ENCODE peak calls at places on chromosomes 13 and 19, in six cellular contexts. T, V, N, I, H and B are unnamed samples.

GRCh38 chr19:6109947-6110346 is 353 bp downstream of the RFX2 start:
- DNase-seq in T (no peak), V (no peak), N (no peak), I (no peak), H (no peak), B (peak; percentile 45)

GRCh38 chr19:37519890-37520289 is 13.2 kb downstream of the ZNF793 start:
- DNase-seq in T (peak; percentile 3), V (no peak), N (no peak), I (no peak), H (no peak), B (no peak)

GRCh38 chr19:17834350-17835181 is 13.2 kb downstream of the JAK3 start:
- DNase-seq in T (no peak), V (peak; percentile 58), N (no peak), I (no peak), H (no peak), B (peak; percentile 7)

GRCh38 chr13:85486663-85487062 is 312.6 kb downstream of the SLITRK6 start:
- DNase-seq in T (no peak), V (no peak), N (no peak), I (no peak), H (no peak), B (no peak)

GRCh38 chr13:28129911-28130693 is 8.2 kb upstream of the PAN3 start:
- DNase-seq in T (no peak), V (no peak), N (no peak), I (no peak), H (no peak), B (no peak)

GRCh38 chr13:75329097-75329496 is 152.9 kb downstream of the TBC1D4 start:
- DNase-seq in T (no peak), V (no peak), N (no peak), I (no peak), H (no peak), B (no peak)

GRCh38 chr19:45670670-45671453 is 2.8 kb downstream of the GIPR start:
- DNase-seq in T (peak; percentile 71), V (peak; percentile 92), N (peak; percentile 99), I (no peak), H (peak; percentile 93), B (peak; percentile 77)

GRCh38 chr13:46181799-46182490 is at the start of gene LCP1:
- DNase-seq in T (peak; percentile 83), V (no peak), N (no peak), I (peak; percentile 91), H (no peak), B (no peak)

GRCh38 chr19:2775556-2776430 is 7.3 kb downstream of the SGTA start:
- DNase-seq in T (no peak), V (no peak), N (no peak), I (no peak), H (no peak), B (peak; percentile 35)

GRCh38 chr19:55253842-55254624 is 4.8 kb downstream of the PPP6R1 start:
- DNase-seq in T (no peak), V (no peak), N (no peak), I (peak; percentile 87), H (no peak), B (no peak)
- H3K9ac ChIP-seq in T (no peak overlapping the region), V (no peak overlapping the region), N (no peak overlapping the region), I (peak overlapping the region; percentile 80), H (no peak overlapping the region), B (no peak overlapping the region)

GRCh38 chr19:49533551-49534488 is 6.0 kb downstream of the RCN3 start:
- DNase-seq in T (peak; percentile 68), V (peak; percentile 84), N (peak; percentile 93), I (peak; percentile 73), H (no peak), B (peak; percentile 78)

GRCh38 chr19:49530708-49531107 is 2.9 kb downstream of the RCN3 start:
- DNase-seq in T (no peak), V (no peak), N (no peak), I (no peak), H (no peak), B (no peak)

GRCh38 chr19:49524812-49525455 is 2.9 kb upstream of the RCN3 start:
- DNase-seq in T (no peak), V (no peak), N (no peak), I (no peak), H (no peak), B (no peak)

GRCh38 chr19:49528211-49528771 is 488 bp downstream of the RCN3 start:
- DNase-seq in T (no peak), V (no peak), N (no peak), I (no peak), H (no peak), B (peak; percentile 91)
- TF ChIP-seq EZH2phosphoT487 in T (no peak), V (no peak), N (no peak), I (no peak), H (no peak), B (no peak)

DNA sequence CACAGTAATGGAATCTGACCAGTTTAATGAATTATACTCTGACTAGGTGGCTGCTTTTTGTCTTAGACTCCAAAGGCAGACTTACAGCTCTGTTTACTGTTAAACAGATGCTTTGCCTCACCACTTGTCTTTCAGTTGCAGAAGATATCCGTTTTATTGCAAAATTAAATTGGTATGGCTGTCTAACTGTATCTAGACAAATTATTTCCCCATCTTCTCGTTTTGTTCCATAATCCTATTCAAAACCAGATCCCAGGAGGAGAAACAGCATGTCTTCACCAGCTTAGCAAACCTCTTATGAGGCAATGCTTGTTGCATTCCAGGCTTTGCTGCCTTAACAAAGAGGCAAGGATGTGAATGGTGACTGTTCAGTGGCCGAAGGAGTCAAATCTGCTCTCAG is 215.6 kb downstream of the TDRD3 start:
- DNase-seq in T (no peak), V (peak; percentile 32), N (no peak), I (no peak), H (no peak), B (no peak)
- H3K9ac ChIP-seq in T (no peak overlapping the region), V (no peak overlapping the region), N (no peak overlapping the region), I (no peak overlapping the region), H (no peak overlapping the region), B (no peak overlapping the region)

DNA sequence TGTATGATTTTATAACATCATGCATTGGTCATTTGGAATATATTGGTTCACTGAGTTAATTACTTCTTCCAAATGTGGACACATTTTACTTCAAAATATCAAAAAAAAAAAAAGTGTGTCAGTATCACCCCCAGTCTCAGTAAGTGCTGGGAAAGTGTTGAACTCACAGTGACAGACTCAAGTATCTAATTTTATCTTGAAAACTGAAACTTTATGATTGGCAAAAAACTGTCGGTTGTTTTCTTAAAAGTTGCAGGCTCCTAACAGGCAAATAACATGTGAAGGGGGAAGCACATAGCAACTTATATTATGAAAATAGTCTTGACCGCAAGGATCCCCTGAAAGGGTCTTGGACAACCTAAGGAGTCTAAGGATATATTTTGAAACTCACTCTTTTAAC is 33.5 kb upstream of the TPP2 start:
- DNase-seq in T (no peak), V (no peak), N (no peak), I (peak; percentile 73), H (no peak), B (no peak)
- TF ChIP-seq EZH2phosphoT487 in T (no peak), V (no peak), N (no peak), I (no peak), H (no peak), B (no peak)

DNA sequence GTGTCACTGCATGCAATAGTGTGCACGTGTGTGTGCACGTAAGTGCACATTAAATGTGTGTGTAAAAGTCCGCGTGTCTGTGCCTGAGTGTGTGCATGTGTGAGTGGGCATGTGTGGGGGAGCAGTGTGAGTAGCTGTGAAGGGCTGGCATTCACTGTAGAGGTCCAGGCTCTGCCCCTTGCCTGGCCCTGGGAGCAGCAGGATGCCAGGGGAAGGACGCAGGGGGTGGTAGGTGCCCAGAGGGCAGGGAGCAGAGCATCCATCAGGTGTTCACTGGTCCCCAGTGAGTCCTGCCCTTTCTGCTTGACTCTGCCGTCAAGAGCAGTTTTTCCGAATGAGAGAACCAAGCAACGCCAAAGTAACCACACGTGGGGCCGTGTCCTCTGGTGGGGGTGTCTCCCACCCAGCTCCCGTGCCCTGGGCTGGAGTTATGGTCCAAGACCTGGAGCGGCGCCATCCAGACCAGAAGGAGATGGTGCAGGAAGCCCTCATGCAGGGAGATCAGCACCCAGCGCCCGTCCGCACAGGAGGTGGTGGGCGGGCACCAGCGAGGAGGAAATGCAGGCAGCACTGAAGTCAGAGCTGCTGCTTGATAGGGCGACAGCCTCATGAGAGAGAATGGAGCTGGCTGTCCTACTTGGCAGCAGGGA is 68.5 kb downstream of the TEX29 start:
- DNase-seq in T (no peak), V (no peak), N (no peak), I (no peak), H (no peak), B (no peak)
- H3K9ac ChIP-seq in T (no peak overlapping the region), V (no peak overlapping the region), N (no peak overlapping the region), I (no peak overlapping the region), H (no peak overlapping the region), B (no peak overlapping the region)

GRCh38 chr19:30694156-30694555 is 322.0 kb downstream of the ZNF536 start:
- DNase-seq in T (no peak), V (no peak), N (no peak), I (no peak), H (no peak), B (no peak)

GRCh38 chr19:30691767-30692516 is 319.8 kb downstream of the ZNF536 start:
- DNase-seq in T (no peak), V (no peak), N (peak; percentile 66), I (no peak), H (no peak), B (no peak)

GRCh38 chr19:30690935-30691505 is 318.8 kb downstream of the ZNF536 start:
- DNase-seq in T (no peak), V (peak; percentile 25), N (peak; percentile 44), I (no peak), H (no peak), B (no peak)

GRCh38 chr19:30693179-30693578 is 321.0 kb downstream of the ZNF536 start:
- DNase-seq in T (no peak), V (no peak), N (peak; percentile 59), I (no peak), H (no peak), B (no peak)

DNA sequence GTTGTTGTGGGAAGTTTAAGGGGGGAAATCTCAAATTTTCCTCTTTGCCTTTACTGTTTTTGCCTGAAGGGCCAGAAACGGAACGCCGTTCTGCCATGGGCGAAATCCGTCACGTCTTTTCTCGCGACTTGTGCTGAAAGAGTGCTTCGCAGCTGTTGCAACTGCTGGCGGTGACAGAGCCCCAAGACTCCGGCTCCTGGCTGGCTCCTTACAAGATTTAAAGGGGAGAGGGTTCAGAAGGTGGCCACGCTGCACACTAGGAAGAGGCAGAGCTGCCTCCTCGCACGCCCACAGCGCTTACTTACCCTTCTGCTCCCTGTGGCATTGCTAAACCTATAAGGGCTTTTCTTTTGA is 320.3 kb downstream of the ZNF536 start:
- DNase-seq in T (no peak), V (peak; percentile 18), N (no peak), I (no peak), H (no peak), B (peak; percentile 60)
- TF ChIP-seq EZH2phosphoT487 in T (no peak), V (no peak), N (no peak), I (no peak), H (no peak), B (no peak)